ENCODE peak calls at places on chromosome 16, in six cellular contexts. V, X, J, H, K and O are unnamed samples. For H3K27me3, the result is how much of the 10 kb centered on the place peaks cover.

GRCh38 chr16:85878875-85879274 is 20.1 kb upstream of the IRF8 start:
- DNase-seq in V (no peak), X (peak), J (peak), H (no peak), K (peak), O (peak)

GRCh38 chr16:6804461-6804860 is 528.2 kb upstream of the RBFOX1 start:
- DNase-seq in V (no peak), X (no peak), J (no peak), H (no peak), K (no peak), O (no peak)

GRCh38 chr16:13154799-13155198 is 253.4 kb downstream of the SHISA9 start:
- DNase-seq in V (no peak), X (no peak), J (no peak), H (no peak), K (no peak), O (no peak)

GRCh38 chr16:57194512-57194911 is 8.4 kb downstream of the RSPRY1 start:
- DNase-seq in V (no peak), X (no peak), J (peak), H (no peak), K (no peak), O (peak)

GRCh38 chr16:78469787-78470186 is 370.3 kb downstream of the WWOX start:
- DNase-seq in V (no peak), X (no peak), J (no peak), H (no peak), K (no peak), O (no peak)

GRCh38 chr16:4561565-4561964 is 5.4 kb downstream of the C16orf96 start:
- DNase-seq in V (no peak), X (no peak), J (no peak), H (no peak), K (peak), O (no peak)

GRCh38 chr16:71344315-71344905 is 14.1 kb upstream of the CALB2 start:
- DNase-seq in V (no peak), X (no peak), J (no peak), H (no peak), K (no peak), O (no peak)

GRCh38 chr16:1082952-1083675 is 10.6 kb downstream of the SSTR5 start:
- DNase-seq in V (no peak), X (no peak), J (no peak), H (no peak), K (no peak), O (no peak)

GRCh38 chr16:48284772-48285409 is 37.6 kb upstream of the ABCC11 start:
- DNase-seq in V (no peak), X (no peak), J (no peak), H (no peak), K (no peak), O (no peak)

DNA sequence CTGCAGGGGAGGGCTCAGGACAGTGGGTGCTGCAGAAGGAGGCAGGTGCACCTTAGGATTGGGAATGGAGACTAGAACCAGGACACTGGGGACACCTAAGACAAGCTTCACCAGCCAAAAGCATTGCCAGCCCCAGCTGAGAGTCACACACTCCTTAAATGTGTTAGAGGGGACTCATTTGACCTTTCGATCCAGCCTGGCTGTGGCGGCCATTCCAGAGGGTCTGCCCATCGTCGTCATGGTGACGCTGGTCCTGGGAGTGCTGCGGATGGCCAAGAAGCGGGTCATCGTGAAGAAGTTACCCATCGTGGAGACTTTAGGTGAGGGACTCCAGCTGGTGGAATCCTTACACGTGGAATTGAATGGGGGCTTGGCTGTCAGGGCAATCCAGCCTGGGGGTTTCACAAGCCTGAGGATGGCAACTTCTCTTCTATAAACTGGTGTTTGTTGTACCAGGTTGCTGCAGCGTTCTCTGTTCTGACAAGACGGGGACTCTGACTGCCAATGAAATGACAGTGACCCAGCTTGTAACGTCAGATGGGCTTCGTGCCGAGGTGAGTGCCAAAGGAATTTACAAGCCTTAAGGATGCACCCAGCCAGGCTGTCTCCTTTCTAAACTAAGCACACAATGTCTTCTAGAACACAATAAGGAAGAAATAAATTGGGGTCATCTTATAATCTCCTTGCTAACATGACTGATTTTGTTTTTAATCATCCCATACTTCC is 65.3 kb downstream of the MEAK7 start:
- DNase-seq in V (no peak), X (no peak), J (no peak), H (no peak), K (peak), O (no peak)
- H3K27me3 ChIP-seq in V (under half), X (under half), J (under half), H (under half), K (under half), O (under half)

GRCh38 chr16:15396948-15397594 is 1.5 kb downstream of the MPV17L start:
- DNase-seq in V (no peak), X (no peak), J (no peak), H (peak), K (no peak), O (no peak)
- H3K4me3 ChIP-seq in V (no peak), X (no peak), J (no peak), H (no peak), K (no peak), O (no peak)

DNA sequence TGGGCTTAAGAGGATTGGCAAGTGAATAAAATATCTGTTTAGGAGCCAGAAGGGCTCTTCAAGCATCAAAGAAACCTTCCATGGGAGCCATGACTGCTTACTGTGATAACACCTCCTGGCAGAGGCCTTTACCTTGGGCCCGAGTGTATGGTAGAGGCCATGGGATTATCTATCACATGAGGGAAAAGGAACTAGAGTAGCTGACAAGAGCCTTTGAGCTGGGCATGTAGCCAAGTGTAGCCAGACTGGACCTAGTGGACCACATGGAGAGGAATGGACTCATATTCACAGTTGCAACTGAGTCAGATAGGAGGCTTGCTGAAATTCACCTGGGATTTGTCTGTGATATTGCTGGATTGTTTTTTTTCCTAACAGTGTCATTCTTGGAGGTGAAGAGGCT is 276.0 kb upstream of the ZFHX3 start:
- DNase-seq in V (peak), X (peak), J (no peak), H (peak), K (no peak), O (no peak)
- H3K27me3 ChIP-seq in V (under half), X (under half), J (under half), H (under half), K (under half), O (under half)

GRCh38 chr16:55324491-55325447 is 766 bp downstream of the IRX6 start:
- DNase-seq in V (no peak), X (peak), J (no peak), H (no peak), K (peak), O (no peak)

GRCh38 chr16:55323637-55324490 is at the start of gene IRX6:
- DNase-seq in V (peak), X (peak), J (no peak), H (no peak), K (peak), O (no peak)

GRCh38 chr16:55326261-55326802 is 2.3 kb downstream of the IRX6 start:
- DNase-seq in V (no peak), X (no peak), J (no peak), H (no peak), K (peak), O (no peak)

GRCh38 chr16:55322327-55322726 is 1.7 kb upstream of the IRX6 start:
- DNase-seq in V (no peak), X (no peak), J (no peak), H (no peak), K (no peak), O (no peak)

DNA sequence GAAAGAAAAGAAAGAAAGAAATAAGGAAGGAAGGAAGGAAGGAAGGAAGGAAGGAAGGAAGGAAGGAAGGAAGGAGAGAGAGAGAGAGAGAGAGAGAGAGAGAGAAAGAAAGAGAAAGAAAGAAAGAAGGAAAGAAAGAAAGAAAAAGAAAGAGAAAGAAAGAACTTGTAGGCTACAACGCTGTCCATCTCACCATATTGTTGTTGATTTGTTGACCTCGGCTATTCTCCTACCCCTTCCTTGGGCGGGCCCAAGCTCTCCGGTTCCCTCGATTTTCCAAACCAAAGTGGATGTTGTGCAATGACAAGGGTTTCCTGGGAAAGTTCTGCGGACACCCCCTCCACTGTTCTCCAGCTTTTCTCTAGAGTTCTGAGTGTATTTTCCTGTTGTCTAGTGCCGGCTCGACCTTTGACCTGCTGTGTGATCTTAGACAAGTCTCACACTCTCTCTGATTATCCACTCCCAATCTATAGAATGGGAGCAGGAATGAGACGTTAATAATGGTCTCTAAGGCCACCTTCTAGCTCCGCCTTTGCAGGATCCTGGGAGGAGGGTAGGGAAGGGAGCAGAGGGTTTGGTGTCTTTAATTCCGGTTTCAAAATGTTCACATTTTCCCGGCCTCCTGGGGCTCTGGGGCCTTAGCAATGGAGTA is 1.6 kb downstream of the IRX6 start:
- DNase-seq in V (no peak), X (no peak), J (no peak), H (no peak), K (no peak), O (no peak)
- H3K4me3 ChIP-seq in V (peak), X (no peak), J (no peak), H (no peak), K (peak), O (no peak)

DNA sequence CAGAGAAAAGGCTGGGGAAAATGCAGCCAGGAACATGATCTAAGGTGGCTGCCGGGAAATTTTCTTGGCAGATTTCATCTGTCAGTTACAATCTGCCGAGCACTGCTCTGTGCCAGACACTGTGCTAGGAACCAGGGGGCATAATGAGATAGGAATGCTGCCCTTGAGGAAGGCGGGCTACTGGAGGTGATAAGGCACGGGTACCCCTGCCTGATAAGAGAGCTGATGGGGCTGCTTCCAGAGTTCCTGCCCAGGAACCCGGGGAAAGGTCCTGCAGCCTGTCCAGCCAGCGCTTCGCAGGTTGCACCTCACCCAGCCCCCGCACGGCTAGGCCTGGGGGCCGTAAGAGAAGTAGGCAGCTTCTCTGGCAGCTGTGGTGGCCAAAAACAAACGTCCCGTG is 3.1 kb downstream of the SCNN1G start:
- DNase-seq in V (no peak), X (no peak), J (no peak), H (peak), K (no peak), O (no peak)
- H3K27me3 ChIP-seq in V (half or more), X (under half), J (half or more), H (under half), K (half or more), O (half or more)

DNA sequence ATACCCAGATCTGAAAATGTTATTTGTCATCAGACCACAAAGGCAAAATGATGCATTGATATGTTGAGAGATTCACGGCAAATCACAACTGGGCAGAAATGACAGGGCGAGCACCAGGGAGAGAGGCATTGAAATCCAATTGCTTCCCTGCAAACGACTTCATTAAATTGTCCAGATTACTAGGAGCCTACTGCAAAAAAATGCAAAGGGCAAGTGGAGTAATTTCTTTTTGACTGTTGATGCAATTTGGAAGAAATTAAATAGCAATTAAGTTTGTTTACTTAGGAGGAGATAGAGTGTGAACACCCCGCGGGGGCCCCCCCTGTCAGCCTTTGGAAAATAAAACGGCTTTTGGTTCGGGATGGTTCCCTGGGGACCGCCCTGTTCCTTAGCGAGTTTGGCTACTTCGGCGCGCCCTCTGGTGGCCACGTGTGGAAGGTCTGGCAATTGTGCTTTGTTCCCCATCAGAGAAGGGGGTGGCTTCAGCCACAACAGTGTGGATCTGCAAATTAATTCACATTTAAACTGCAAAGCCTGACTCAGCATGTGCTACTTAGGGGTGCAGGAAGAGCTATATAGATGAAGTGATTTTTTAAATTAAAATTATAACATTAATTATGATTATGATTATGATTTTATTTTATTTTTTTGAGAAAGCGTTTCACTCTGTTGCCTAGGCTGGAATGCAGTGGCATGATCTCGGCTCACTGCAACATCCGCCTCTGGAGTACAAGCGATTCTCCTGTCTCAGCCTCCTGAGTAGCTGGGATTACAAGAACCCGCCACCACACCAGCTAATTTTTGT is 14.5 kb upstream of the TMC7 start:
- DNase-seq in V (peak), X (peak), J (peak), H (peak), K (peak), O (peak)
- H3K4me3 ChIP-seq in V (peak), X (no peak), J (peak), H (no peak), K (peak), O (peak)

GRCh38 chr16:51156836-51157235 is 5.8 kb upstream of the SALL1 start:
- DNase-seq in V (no peak), X (no peak), J (peak), H (no peak), K (no peak), O (no peak)

GRCh38 chr16:51159864-51160263 is 8.8 kb upstream of the SALL1 start:
- DNase-seq in V (no peak), X (no peak), J (no peak), H (no peak), K (peak), O (no peak)

GRCh38 chr16:51157698-51158097 is 6.6 kb upstream of the SALL1 start:
- DNase-seq in V (no peak), X (no peak), J (no peak), H (no peak), K (no peak), O (no peak)

GRCh38 chr16:51161440-51162195 is 10.5 kb upstream of the SALL1 start:
- DNase-seq in V (no peak), X (no peak), J (peak), H (no peak), K (no peak), O (peak)

DNA sequence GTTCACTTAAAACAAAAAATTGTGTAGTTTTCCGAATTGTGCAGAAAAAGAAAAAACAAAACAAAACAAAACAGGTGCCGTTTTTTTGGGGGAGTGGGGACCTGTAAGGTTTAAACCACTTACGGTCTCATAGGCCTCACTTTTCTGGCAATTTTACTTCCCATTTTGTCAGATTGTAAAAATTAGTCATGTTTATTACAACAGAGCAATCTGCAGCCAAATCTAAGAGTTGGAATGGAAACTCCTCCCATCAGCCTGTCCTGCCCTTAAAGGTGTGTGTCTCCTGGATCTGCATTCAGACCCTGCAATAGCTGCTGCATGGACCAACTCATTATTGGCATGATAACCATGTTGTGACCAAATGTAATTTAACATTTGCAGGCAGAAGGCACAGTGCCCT is 8.2 kb upstream of the SALL1 start:
- DNase-seq in V (no peak), X (no peak), J (no peak), H (no peak), K (no peak), O (no peak)
- H3K27me3 ChIP-seq in V (half or more), X (under half), J (under half), H (under half), K (under half), O (under half)

GRCh38 chr16:75494696-75495601 is at the start of gene CHST6:
- DNase-seq in V (peak), X (peak), J (peak), H (peak), K (peak), O (peak)
- H3K4me3 ChIP-seq in V (peak), X (no peak), J (peak), H (no peak), K (peak), O (peak)

GRCh38 chr16:89172171-89172900 is 788 bp downstream of the CDH15 start:
- DNase-seq in V (no peak), X (no peak), J (no peak), H (no peak), K (no peak), O (peak)
- H3K27me3 ChIP-seq in V (half or more), X (under half), J (half or more), H (under half), K (under half), O (under half)